ENCODE peak calls at places on chromosomes 11 and 22, in ten cellular contexts. S is effector memory CD4-positive, alpha-beta T cell; I is A673; K is stomach; A is fibroblast of lung; T is mesenchymal stem cell; F is SJSA1; N is thoracic aorta; P is endothelial cell of umbilical vein; B is pancreas. U is an unnamed sample.
A peak's percentile ranks its signal among the peaks of the same experiment; 100 is the strongest.

GRCh38 chr22:44691796-44692661 is 10.0 kb upstream of the PRR5 start:
- DNase-seq in S (no peak), B (no peak), P (no peak), A (no peak), K (no peak), I (peak; percentile 47), T (no peak), F (no peak), N (no peak), U (peak; percentile 29)

GRCh38 chr11:46465683-46466082 is 74.1 kb upstream of the CHRM4 start:
- DNase-seq in P (no peak), I (no peak), F (no peak), N (no peak), S (no peak), T (no peak), K (no peak), A (no peak), B (no peak), U (peak; percentile 86)

GRCh38 chr11:424232-424631 is 9.4 kb upstream of the SIGIRR start:
- DNase-seq in T (no peak), F (no peak), B (no peak), N (no peak), A (no peak), P (no peak), S (no peak), I (no peak), K (no peak), U (no peak)

GRCh38 chr11:57491371-57492061 is 24.0 kb downstream of the SLC43A1 start:
- DNase-seq in S (peak; percentile 28), I (peak; percentile 67), A (no peak), B (no peak), T (no peak), K (peak; percentile 50), N (no peak), P (peak; percentile 39), F (no peak), U (peak; percentile 46)

GRCh38 chr11:64878494-64879225 is at the start of gene EHD1:
- DNase-seq in T (peak; percentile 97), S (peak; percentile 100), K (peak; percentile 99), F (peak; percentile 100), A (peak; percentile 90), I (peak; percentile 100), N (peak; percentile 95), B (peak; percentile 100), P (peak; percentile 97), U (peak; percentile 98)

GRCh38 chr11:92227954-92228935 is 3.6 kb downstream of the FAT3 start:
- DNase-seq in T (no peak), S (no peak), A (peak; percentile 38), P (no peak), F (no peak), N (no peak), I (no peak), B (no peak), K (no peak), U (no peak)

GRCh38 chr11:69350596-69350995 is 56.6 kb downstream of the MYEOV start:
- DNase-seq in S (no peak), P (no peak), K (no peak), B (no peak), N (no peak), T (no peak), F (no peak), I (no peak), A (no peak), U (no peak)

GRCh38 chr11:95596011-95596489 is 193.5 kb downstream of the FAM76B start:
- DNase-seq in K (no peak), A (peak; percentile 69), P (no peak), S (no peak), F (no peak), N (no peak), B (no peak), T (peak; percentile 90), I (no peak), U (no peak)

GRCh38 chr11:117192401-117192875 is 6.7 kb upstream of the TAGLN start:
- DNase-seq in K (no peak), A (no peak), I (no peak), B (no peak), F (no peak), T (no peak), P (no peak), S (no peak), N (no peak), U (no peak)

GRCh38 chr11:19458721-19459120 is 218.0 kb upstream of the E2F8 start:
- DNase-seq in S (no peak), T (no peak), N (no peak), I (no peak), P (no peak), K (no peak), F (no peak), B (no peak), A (no peak), U (no peak)

GRCh38 chr11:103483996-103484395 is 374.8 kb downstream of the DYNC2H1 start:
- DNase-seq in B (no peak), A (peak; percentile 15), S (no peak), T (no peak), P (no peak), N (no peak), F (no peak), I (no peak), K (no peak), U (no peak)

GRCh38 chr11:88363566-88364169 is 26.1 kb upstream of the CTSC start:
- DNase-seq in P (peak; percentile 51), S (no peak), T (peak; percentile 68), A (peak; percentile 67), K (no peak), N (no peak), I (peak; percentile 73), F (no peak), B (no peak), U (no peak)

GRCh38 chr11:70270877-70271634 is 566 bp downstream of the PPFIA1 start:
- DNase-seq in S (peak; percentile 51), B (peak; percentile 76), N (no peak), P (peak; percentile 36), T (peak; percentile 70), A (peak; percentile 73), I (no peak), F (peak; percentile 75), K (peak; percentile 33), U (peak; percentile 43)

GRCh38 chr22:36325163-36326031 is 62.4 kb downstream of the MYH9 start:
- DNase-seq in N (peak; percentile 82), P (peak; percentile 64), B (no peak), F (peak; percentile 83), A (peak; percentile 99), T (peak; percentile 59), I (no peak), S (no peak), K (peak; percentile 79), U (peak; percentile 93)

DNA sequence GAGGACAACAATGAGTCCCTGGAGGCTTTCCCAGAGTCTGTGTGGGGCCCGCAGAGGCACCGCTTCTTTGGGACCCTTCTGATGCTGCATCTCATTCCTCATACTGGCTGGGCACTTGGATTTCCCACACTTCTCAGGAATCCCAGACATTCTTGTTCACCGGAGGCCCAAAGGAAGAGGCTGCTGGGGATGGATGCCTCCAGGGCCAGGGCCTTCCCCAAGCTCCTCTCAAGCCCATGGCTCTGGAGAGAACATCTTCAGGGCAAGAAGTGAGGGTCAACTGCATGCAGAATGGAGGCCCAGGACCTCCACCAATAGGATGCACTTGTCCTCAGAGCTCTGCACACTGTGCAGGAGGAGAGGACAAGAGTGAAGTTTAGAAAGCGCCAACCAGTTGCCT is 34.6 kb downstream of the DKK3 start:
- DNase-seq in F (no peak), I (no peak), K (peak; percentile 8), S (no peak), P (no peak), T (no peak), N (no peak), A (peak; percentile 66), B (no peak), U (no peak)
- H3K4me1 ChIP-seq in F (peaks cover 69% of the 10 kb centered on the region), I (peaks cover 27% of the 10 kb centered on the region), K (peaks cover 70% of the 10 kb centered on the region), S (no peaks in the 10 kb centered on the region), P (peaks cover 31% of the 10 kb centered on the region), T (peaks cover 51% of the 10 kb centered on the region), N (peaks cover 95% of the 10 kb centered on the region), A (peaks cover 63% of the 10 kb centered on the region), B (peaks cover 13% of the 10 kb centered on the region), U (no peaks in the 10 kb centered on the region)

DNA sequence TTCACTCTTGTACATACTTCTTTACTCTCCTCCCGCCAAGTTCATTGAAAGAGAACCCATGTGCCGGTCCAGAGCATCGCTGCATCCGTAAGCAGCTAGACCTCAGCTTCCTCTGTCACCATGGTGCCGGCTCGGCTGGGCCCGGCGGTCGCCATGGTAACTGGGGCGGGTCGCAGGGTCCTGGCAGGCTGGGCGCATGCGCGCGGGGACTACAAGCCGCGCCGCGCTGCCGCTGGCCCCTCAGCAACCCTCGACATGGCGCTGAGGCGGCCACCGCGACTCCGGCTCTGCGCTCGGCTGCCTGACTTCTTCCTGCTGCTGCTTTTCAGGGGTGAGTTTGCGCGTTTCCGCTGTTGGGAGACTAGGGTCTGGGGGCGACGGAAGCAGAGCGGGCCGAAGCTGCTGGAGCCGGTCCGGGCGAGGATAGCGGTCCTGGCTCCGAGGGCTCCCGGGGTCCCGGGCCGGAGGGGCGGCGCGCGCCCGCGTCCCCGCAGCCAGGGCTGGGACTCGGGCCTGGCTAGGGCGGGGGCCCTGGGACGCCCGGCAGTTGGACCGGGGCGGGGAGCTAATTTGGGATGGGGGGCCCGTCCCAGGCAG is at the start of gene JAM3:
- DNase-seq in S (peak; percentile 91), F (peak; percentile 79), N (peak; percentile 87), B (peak; percentile 94), I (peak; percentile 95), T (peak; percentile 95), K (peak; percentile 87), P (peak; percentile 97), A (peak; percentile 92), U (peak; percentile 36)
- H3K27ac ChIP-seq in S (peak within 1 kb of the TSS; percentile 52), F (no peak within 1 kb of the TSS), N (peak within 1 kb of the TSS; percentile 76), B (no peak within 1 kb of the TSS), I (no peak within 1 kb of the TSS), T (no peak within 1 kb of the TSS), K (peak within 1 kb of the TSS; percentile 88), P (peak within 1 kb of the TSS; percentile 42), A (peak within 1 kb of the TSS; percentile 73), U (peak within 1 kb of the TSS; percentile 62)

GRCh38 chr11:61972796-61973602 is 5.6 kb upstream of the FTH1 start:
- DNase-seq in F (peak; percentile 49), T (peak; percentile 97), N (no peak), S (no peak), I (no peak), K (no peak), P (peak; percentile 76), B (no peak), A (no peak), U (peak; percentile 87)
- H3K4me1 ChIP-seq in F (peaks cover 59% of the 10 kb centered on the region), T (peaks cover 34% of the 10 kb centered on the region), N (peaks cover 96% of the 10 kb centered on the region), S (peaks cover 5% of the 10 kb centered on the region), I (peaks cover 48% of the 10 kb centered on the region), K (peaks cover 93% of the 10 kb centered on the region), P (peaks cover 70% of the 10 kb centered on the region), B (peaks cover 57% of the 10 kb centered on the region), A (peaks cover 35% of the 10 kb centered on the region), U (peaks cover 12% of the 10 kb centered on the region)

GRCh38 chr22:29194269-29194668 is 11.4 kb upstream of the EMID1 start:
- DNase-seq in F (no peak), B (no peak), K (no peak), T (no peak), N (no peak), A (no peak), I (no peak), S (no peak), P (no peak), U (no peak)
- H3K27ac ChIP-seq in F (no peak overlapping the region), B (no peak overlapping the region), K (no peak overlapping the region), T (no peak overlapping the region), N (no peak overlapping the region), A (no peak overlapping the region), I (no peak overlapping the region), S (no peak overlapping the region), P (no peak overlapping the region), U (no peak overlapping the region)

GRCh38 chr22:16972311-16972710 is 35.7 kb downstream of the GAB4 start:
- DNase-seq in F (peak; percentile 31), T (no peak), P (no peak), B (no peak), I (no peak), N (no peak), K (peak; percentile 10), S (no peak), A (no peak), U (no peak)
- H3K4me1 ChIP-seq in F (no peaks in the 10 kb centered on the region), T (no peaks in the 10 kb centered on the region), P (no peaks in the 10 kb centered on the region), B (no peaks in the 10 kb centered on the region), I (no peaks in the 10 kb centered on the region), N (no peaks in the 10 kb centered on the region), K (no peaks in the 10 kb centered on the region), S (no peaks in the 10 kb centered on the region), A (no peaks in the 10 kb centered on the region), U (no peaks in the 10 kb centered on the region)